ENCODE peak calls at places on chromosomes 6 and 20, in four cellular contexts. S is transverse colon, W is heart right ventricle, I is OCI-LY7. Q is an unnamed sample.

GRCh38 chr6:79672631-79673065 is 41.5 kb downstream of the SH3BGRL2 start:
- DNase-seq in S (no peak), W (no peak), I (no peak), Q (no peak)

GRCh38 chr6:149897855-149898744 is at the start of gene RAET1E:
- DNase-seq in S (peak; percentile 31), W (no peak), I (peak; percentile 35), Q (no peak)

GRCh38 chr20:13356087-13356486 is 135.0 kb downstream of the ISM1 start:
- DNase-seq in S (no peak), W (no peak), I (no peak), Q (no peak)

GRCh38 chr6:146781836-146782235 is 183.1 kb downstream of the ADGB start:
- DNase-seq in S (no peak), W (no peak), I (no peak), Q (no peak)

GRCh38 chr6:37029249-37029959 is 23.9 kb downstream of the FGD2 start:
- DNase-seq in S (peak; percentile 65), W (peak; percentile 62), I (peak; percentile 60), Q (peak; percentile 72)

GRCh38 chr6:129281173-129281796 is 398.3 kb downstream of the LAMA2 start:
- DNase-seq in S (no peak), W (no peak), I (no peak), Q (no peak)

GRCh38 chr6:30007132-30007764 is 53.8 kb upstream of the POLR1H start:
- DNase-seq in S (peak; percentile 18), W (no peak), I (no peak), Q (no peak)

GRCh38 chr6:105326216-105326615 is 76.7 kb downstream of the PREP start:
- DNase-seq in S (peak; percentile 29), W (no peak), I (no peak), Q (no peak)

GRCh38 chr6:73156793-73157767 is 68.2 kb downstream of the KHDC1L start:
- DNase-seq in S (no peak), W (no peak), I (no peak), Q (no peak)

GRCh38 chr20:57395111-57395959 is 4.1 kb downstream of the RBM38 start:
- DNase-seq in S (peak; percentile 38), W (peak; percentile 82), I (no peak), Q (peak; percentile 95)

GRCh38 chr6:152240436-152240835 is 396.7 kb downstream of the SYNE1 start:
- DNase-seq in S (no peak), W (no peak), I (no peak), Q (no peak)
- H3K27ac ChIP-seq in S (no peak overlapping the region), W (no peak overlapping the region), I (no peak overlapping the region), Q (no peak overlapping the region)

GRCh38 chr6:88761237-88762031 is 202.0 kb downstream of the RNGTT start:
- DNase-seq in S (no peak), W (no peak), I (peak; percentile 54), Q (no peak)
- H3K27ac ChIP-seq in S (no peak overlapping the region), W (no peak overlapping the region), I (peak overlapping the region; percentile 21), Q (no peak overlapping the region)

GRCh38 chr6:452301-453067 is 60.9 kb downstream of the IRF4 start:
- DNase-seq in S (no peak), W (no peak), I (no peak), Q (no peak)
- H3K27ac ChIP-seq in S (no peak overlapping the region), W (no peak overlapping the region), I (no peak overlapping the region), Q (no peak overlapping the region)

GRCh38 chr20:18985551-18985950 is 172.0 kb downstream of the SCP2D1 start:
- DNase-seq in S (no peak), W (no peak), I (no peak), Q (no peak)

GRCh38 chr20:18983796-18984195 is 170.2 kb downstream of the SCP2D1 start:
- DNase-seq in S (no peak), W (no peak), I (no peak), Q (no peak)

GRCh38 chr20:18981956-18982539 is 168.5 kb downstream of the SCP2D1 start:
- DNase-seq in S (no peak), W (no peak), I (no peak), Q (no peak)

GRCh38 chr20:18986146-18986830 is 172.7 kb downstream of the SCP2D1 start:
- DNase-seq in S (no peak), W (no peak), I (no peak), Q (no peak)

GRCh38 chr20:18984238-18985200 is 170.9 kb downstream of the SCP2D1 start:
- DNase-seq in S (no peak), W (no peak), I (no peak), Q (peak; percentile 10)
- H3K27ac ChIP-seq in S (no peak overlapping the region), W (no peak overlapping the region), I (no peak overlapping the region), Q (no peak overlapping the region)

DNA sequence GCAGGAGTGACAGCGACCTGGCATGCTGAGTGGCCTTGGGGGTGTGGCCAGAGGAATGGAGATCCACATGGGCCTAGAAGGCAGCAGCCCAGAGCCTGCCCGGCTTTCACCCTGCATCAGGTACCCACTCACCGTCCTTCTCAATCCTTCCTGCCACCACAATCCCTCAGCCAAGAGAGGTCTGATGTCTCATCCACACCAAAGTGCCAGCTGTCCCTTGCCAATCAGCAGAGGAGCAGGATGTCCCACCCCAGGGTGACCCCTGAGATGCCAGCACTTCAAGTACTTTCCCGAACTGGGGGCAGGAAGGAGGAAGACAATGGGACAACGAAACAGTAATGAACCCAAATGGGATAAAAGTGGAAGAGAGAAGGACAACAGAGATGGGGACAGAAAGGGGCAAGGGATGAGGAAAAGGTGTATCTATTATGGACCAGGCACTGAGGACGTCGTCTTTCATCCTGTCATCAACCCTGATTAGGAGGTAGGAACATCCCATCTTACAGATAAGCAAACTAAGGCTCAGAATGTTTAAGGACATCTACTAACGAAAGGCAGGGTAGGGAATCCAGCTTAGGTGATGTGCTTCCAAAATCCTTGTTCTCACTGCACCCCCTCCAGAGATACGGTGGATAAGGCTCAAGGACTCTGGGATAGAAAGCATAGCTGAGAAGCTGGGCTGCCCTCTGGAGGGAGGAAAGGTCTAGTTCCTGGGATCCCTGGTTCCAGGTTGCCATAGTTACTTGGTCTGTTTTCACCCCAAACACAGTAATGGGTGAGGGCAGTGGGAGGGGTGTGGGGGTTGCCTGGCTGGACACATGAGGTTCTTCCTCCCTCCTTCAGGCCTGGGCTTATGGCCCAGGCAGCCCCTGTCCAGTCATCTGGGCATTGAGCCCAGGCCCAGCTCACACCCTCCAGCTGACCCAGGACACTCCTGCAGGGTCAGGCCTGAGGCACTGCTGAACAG is 4.5 kb upstream of the TNXB start:
- DNase-seq in S (peak; percentile 63), W (peak; percentile 89), I (no peak), Q (no peak)
- H3K27ac ChIP-seq in S (peak overlapping the region; percentile 50), W (peak overlapping the region; percentile 84), I (no peak overlapping the region), Q (peak overlapping the region; percentile 63)

DNA sequence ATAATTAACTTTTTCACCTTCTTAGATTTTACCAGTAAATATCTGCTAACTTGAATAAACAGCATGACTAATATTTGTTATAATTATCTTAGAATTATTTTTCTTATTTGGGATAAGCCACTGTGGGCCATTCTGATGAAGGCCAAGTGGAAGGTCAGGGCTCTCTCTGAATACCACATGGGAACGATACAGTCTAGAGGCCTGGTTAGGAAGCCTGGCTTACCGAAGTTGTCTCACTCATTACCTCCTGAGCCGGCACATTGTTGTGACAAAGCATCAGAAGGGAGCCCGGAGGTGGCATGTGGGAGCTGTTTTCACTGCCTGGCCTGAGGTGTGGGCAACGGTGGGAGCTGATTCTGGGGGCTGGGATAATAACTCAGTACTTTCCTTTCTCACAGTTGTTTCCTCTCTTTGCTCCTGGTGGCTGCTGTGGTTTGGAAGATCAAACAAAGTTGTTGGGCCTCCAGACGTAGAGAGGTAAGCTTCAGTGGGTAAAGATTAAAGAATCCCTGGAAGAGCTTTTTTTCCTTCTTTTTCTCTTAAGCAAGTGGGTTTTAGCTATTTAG is 29.2 kb downstream of the GFRA4 start:
- DNase-seq in S (no peak), W (no peak), I (no peak), Q (no peak)
- H3K27ac ChIP-seq in S (no peak overlapping the region), W (no peak overlapping the region), I (no peak overlapping the region), Q (no peak overlapping the region)

GRCh38 chr6:56370127-56370540 is 122.8 kb upstream of the COL21A1 start:
- DNase-seq in S (peak; percentile 68), W (peak; percentile 72), I (no peak), Q (no peak)

GRCh38 chr6:56366112-56366852 is 118.9 kb upstream of the COL21A1 start:
- DNase-seq in S (no peak), W (no peak), I (no peak), Q (no peak)

GRCh38 chr6:56370591-56371198 is 123.3 kb upstream of the COL21A1 start:
- DNase-seq in S (peak; percentile 28), W (peak; percentile 74), I (peak; percentile 4), Q (peak; percentile 43)

GRCh38 chr6:56364482-56365313 is 117.3 kb upstream of the COL21A1 start:
- DNase-seq in S (no peak), W (no peak), I (no peak), Q (no peak)

DNA sequence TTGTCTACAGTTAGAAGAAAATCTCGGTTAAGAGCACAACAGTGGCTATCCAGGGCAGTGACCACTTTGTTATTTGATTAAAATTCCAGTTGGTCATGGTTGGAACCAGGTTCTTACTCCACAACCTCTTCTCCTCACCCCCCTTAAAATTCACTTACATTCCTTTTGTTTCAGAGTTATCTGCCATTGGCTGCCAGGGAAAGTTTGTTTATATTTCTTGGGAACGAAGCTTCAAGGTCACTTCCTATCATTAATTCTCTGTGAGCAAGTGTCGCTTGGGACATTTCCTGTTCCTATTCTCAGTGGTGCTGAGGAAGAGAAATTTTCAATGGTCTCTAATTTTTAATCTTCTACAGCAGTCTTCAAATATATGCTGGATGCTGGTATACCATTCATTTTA is 121.1 kb upstream of the COL21A1 start:
- DNase-seq in S (no peak), W (no peak), I (no peak), Q (no peak)
- H3K27ac ChIP-seq in S (peak overlapping the region; percentile 83), W (no peak overlapping the region), I (no peak overlapping the region), Q (no peak overlapping the region)

Q was measured in dorsolateral prefrontal cortex.